ENCODE peak calls at places on chromosomes 12 and 14, in six cellular contexts. One of them, this sample, is unnamed.

GRCh38 chr14:61296707-61297502 is 15.8 kb upstream of the TMEM30B start:
- DNase-seq in stomach: no peak
- DNase-seq in body of pancreas: no peak
- DNase-seq in uterus: no peak
- DNase-seq in lower leg skin: no peak
- DNase-seq in gastrocnemius medialis: no peak
- DNase-seq in this sample: no peak

GRCh38 chr12:83016226-83016835 is 329.6 kb downstream of the TMTC2 start:
- DNase-seq in stomach: peak; percentile 44
- DNase-seq in body of pancreas: peak; percentile 46
- DNase-seq in uterus: peak; percentile 32
- DNase-seq in lower leg skin: no peak
- DNase-seq in gastrocnemius medialis: peak; percentile 41
- DNase-seq in this sample: no peak

GRCh38 chr14:74501135-74501614 is 7.6 kb downstream of the ISCA2 start:
- DNase-seq in stomach: peak; percentile 70
- DNase-seq in body of pancreas: peak; percentile 63
- DNase-seq in uterus: peak; percentile 88
- DNase-seq in lower leg skin: peak; percentile 57
- DNase-seq in gastrocnemius medialis: peak; percentile 48
- DNase-seq in this sample: no peak

GRCh38 chr14:22388669-22389625 is 200.1 kb downstream of the DAD1 start:
- DNase-seq in stomach: no peak
- DNase-seq in body of pancreas: no peak
- DNase-seq in uterus: no peak
- DNase-seq in lower leg skin: no peak
- DNase-seq in gastrocnemius medialis: no peak
- DNase-seq in this sample: no peak

GRCh38 chr14:85359505-85359904 is 170.4 kb upstream of the FLRT2 start:
- DNase-seq in stomach: no peak
- DNase-seq in body of pancreas: no peak
- DNase-seq in uterus: no peak
- DNase-seq in lower leg skin: no peak
- DNase-seq in gastrocnemius medialis: no peak
- DNase-seq in this sample: no peak

GRCh38 chr12:106044773-106045172 is 94.0 kb downstream of the NUAK1 start:
- DNase-seq in stomach: no peak
- DNase-seq in body of pancreas: no peak
- DNase-seq in uterus: no peak
- DNase-seq in lower leg skin: no peak
- DNase-seq in gastrocnemius medialis: no peak
- DNase-seq in this sample: no peak

GRCh38 chr14:86143248-86143647 is 613.3 kb downstream of the FLRT2 start:
- DNase-seq in stomach: no peak
- DNase-seq in body of pancreas: no peak
- DNase-seq in uterus: no peak
- DNase-seq in lower leg skin: no peak
- DNase-seq in gastrocnemius medialis: no peak
- DNase-seq in this sample: no peak

GRCh38 chr14:100333867-100334266 is 10.7 kb downstream of the SLC25A47 start:
- DNase-seq in stomach: no peak
- DNase-seq in body of pancreas: no peak
- DNase-seq in uterus: no peak
- DNase-seq in lower leg skin: no peak
- DNase-seq in gastrocnemius medialis: peak; percentile 4
- DNase-seq in this sample: no peak

GRCh38 chr12:32377344-32378000 is 21.9 kb upstream of the FGD4 start:
- DNase-seq in stomach: no peak
- DNase-seq in body of pancreas: no peak
- DNase-seq in uterus: no peak
- DNase-seq in lower leg skin: no peak
- DNase-seq in gastrocnemius medialis: no peak
- DNase-seq in this sample: no peak

GRCh38 chr12:125403145-125403789 is 338.0 kb downstream of the AACS start:
- DNase-seq in stomach: no peak
- DNase-seq in body of pancreas: no peak
- DNase-seq in uterus: no peak
- DNase-seq in lower leg skin: no peak
- DNase-seq in gastrocnemius medialis: no peak
- DNase-seq in this sample: no peak

DNA sequence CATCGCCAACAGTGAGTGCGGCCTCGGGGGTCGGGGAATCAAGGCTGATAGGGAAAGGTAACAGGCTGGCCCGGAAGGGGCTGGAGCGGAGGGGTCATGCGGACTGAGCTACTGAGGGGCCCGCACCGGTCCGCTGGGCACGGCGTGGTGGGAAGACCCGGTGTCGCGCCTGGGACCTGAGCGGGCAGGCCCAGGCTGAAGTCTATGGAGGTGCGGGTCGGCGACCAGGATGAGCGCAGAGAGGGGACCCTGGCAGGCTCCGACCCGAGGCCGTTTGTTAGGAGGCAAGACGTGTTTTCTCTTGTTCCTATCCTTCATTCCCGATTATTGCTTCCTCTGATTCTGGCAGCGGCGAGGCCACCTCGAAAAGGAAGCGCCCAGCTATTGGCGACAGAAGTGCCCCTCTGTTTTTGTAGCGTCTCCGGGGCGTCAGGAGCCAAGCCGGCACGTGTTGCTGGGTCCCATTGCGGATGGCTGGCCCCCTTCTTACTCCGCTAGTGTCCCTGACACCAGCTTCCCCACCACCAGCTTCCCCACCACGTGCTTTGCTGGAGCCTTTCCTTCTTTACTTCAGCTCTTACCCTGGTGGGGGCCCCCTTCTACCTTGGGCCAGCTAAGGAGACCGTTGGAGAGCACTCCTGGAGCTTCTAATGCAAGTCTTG is 587 bp downstream of the PA2G4 start:
- DNase-seq in stomach: peak; percentile 34
- DNase-seq in body of pancreas: no peak
- DNase-seq in uterus: no peak
- DNase-seq in lower leg skin: no peak
- DNase-seq in gastrocnemius medialis: no peak
- DNase-seq in this sample: no peak
- TF ChIP-seq CTCF in stomach: no peak
- TF ChIP-seq CTCF in body of pancreas: no peak
- TF ChIP-seq CTCF in uterus: no peak
- TF ChIP-seq CTCF in lower leg skin: peak; percentile 2
- TF ChIP-seq CTCF in gastrocnemius medialis: no peak
- TF ChIP-seq CTCF in this sample: no peak

GRCh38 chr14:71133296-71133695 is 226.0 kb downstream of the PCNX1 start:
- DNase-seq in stomach: no peak
- DNase-seq in body of pancreas: no peak
- DNase-seq in uterus: no peak
- DNase-seq in lower leg skin: no peak
- DNase-seq in gastrocnemius medialis: no peak
- DNase-seq in this sample: no peak
- H3K4me3 ChIP-seq in stomach: no peak overlapping the region
- H3K4me3 ChIP-seq in body of pancreas: no peak overlapping the region
- H3K4me3 ChIP-seq in uterus: no peak overlapping the region
- H3K4me3 ChIP-seq in lower leg skin: no peak overlapping the region
- H3K4me3 ChIP-seq in gastrocnemius medialis: no peak overlapping the region
- H3K4me3 ChIP-seq in this sample: no peak overlapping the region

GRCh38 chr14:64387738-64388532 is at the start of gene MTHFD1:
- DNase-seq in stomach: peak; percentile 100
- DNase-seq in body of pancreas: peak; percentile 99
- DNase-seq in uterus: peak; percentile 97
- DNase-seq in lower leg skin: peak; percentile 98
- DNase-seq in gastrocnemius medialis: peak; percentile 100
- DNase-seq in this sample: peak; percentile 93
- TF ChIP-seq POLR2A in stomach: no peak
- TF ChIP-seq POLR2A in body of pancreas: peak; percentile 76
- TF ChIP-seq POLR2A in uterus: peak; percentile 55
- TF ChIP-seq POLR2A in lower leg skin: no peak
- TF ChIP-seq POLR2A in gastrocnemius medialis: peak; percentile 60
- TF ChIP-seq POLR2A in this sample: peak; percentile 66

DNA sequence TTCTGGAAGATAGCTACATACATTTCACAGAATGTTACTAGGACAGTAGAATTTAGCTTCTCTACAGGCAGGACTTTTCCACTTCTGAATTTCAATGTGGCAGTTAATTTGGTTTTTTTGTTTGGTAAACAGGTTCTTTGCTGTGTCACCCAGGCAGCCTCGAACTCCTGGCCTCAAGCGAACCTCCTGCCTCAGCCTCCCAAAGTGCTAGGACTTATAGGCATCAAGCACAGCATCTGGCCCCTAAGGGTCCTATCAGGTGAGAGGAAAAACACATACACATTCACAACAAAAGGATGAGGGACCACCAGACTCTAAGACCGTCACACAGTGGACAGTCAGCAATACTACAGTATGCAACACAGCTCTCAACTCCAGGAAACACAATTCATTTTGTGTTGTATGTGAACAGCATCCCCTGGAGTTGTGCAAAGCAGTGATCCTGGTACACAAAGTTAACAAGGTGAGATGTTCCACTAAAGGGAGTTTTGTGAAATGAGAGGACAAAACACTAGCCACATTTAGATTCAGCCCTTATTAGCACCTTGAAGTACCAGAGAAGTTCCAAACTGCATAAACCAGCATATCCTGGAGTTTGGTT is 6.9 kb downstream of the ATP2B1 start:
- DNase-seq in stomach: no peak
- DNase-seq in body of pancreas: no peak
- DNase-seq in uterus: no peak
- DNase-seq in lower leg skin: no peak
- DNase-seq in gastrocnemius medialis: no peak
- DNase-seq in this sample: no peak
- TF ChIP-seq CTCF in stomach: no peak
- TF ChIP-seq CTCF in body of pancreas: no peak
- TF ChIP-seq CTCF in uterus: no peak
- TF ChIP-seq CTCF in lower leg skin: no peak
- TF ChIP-seq CTCF in gastrocnemius medialis: no peak
- TF ChIP-seq CTCF in this sample: no peak

DNA sequence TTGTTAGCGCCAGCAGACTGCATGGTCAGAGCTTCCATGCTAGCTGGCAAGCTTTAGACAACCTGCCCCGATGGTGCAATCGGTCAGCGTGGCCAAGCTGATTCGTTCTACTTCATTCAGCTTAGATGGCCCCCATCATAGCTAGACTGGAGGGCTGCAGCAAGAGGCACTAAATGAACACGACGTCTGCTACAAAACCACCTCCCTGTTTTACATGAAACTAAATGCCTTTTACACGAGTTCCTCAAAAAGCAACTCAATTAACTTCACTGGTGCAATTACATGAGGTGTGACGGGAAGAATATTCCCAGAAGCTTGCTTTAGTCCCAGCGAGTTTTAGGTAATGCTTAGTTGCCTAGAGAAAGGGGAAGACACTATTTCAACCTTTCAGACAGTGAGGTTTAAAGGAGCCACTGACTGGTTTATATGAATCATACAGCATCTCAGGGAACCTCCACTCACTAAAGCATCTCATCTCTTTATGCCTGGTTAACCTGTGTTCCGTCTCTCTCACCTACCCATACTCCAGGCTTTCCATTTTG is 8.4 kb downstream of the NIN start:
- DNase-seq in stomach: no peak
- DNase-seq in body of pancreas: no peak
- DNase-seq in uterus: no peak
- DNase-seq in lower leg skin: no peak
- DNase-seq in gastrocnemius medialis: peak; percentile 20
- DNase-seq in this sample: no peak
- H3K4me3 ChIP-seq in stomach: no peak overlapping the region
- H3K4me3 ChIP-seq in body of pancreas: no peak overlapping the region
- H3K4me3 ChIP-seq in uterus: no peak overlapping the region
- H3K4me3 ChIP-seq in lower leg skin: no peak overlapping the region
- H3K4me3 ChIP-seq in gastrocnemius medialis: no peak overlapping the region
- H3K4me3 ChIP-seq in this sample: no peak overlapping the region

DNA sequence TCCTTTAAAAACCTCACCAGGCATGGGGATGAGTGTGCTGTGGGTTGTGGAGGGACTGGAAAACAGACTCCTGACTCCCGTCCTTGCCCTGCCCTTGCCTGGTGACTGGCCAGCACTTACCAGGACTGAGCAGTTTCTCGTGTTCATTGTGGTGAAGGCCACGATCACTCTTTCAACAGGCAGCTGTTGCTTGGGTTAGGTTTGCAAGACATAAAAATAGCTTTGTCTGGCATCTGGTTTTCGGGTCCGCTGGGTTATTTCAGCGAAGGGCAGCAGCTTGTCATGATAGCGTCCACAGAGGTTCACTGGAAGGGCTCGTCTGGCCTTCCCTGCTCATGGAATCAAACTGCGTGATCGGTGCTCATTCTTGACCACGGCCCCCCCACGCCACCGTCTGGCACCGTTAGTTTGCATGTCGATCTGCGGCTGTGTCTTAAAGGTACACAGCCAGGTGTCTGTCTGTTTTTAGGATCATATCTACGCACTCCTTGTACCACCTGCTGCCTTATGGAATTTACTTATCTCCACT is 15.2 kb downstream of the ACACB start:
- DNase-seq in stomach: no peak
- DNase-seq in body of pancreas: peak; percentile 56
- DNase-seq in uterus: no peak
- DNase-seq in lower leg skin: no peak
- DNase-seq in gastrocnemius medialis: peak; percentile 96
- DNase-seq in this sample: no peak
- TF ChIP-seq POLR2A in stomach: no peak
- TF ChIP-seq POLR2A in body of pancreas: no peak
- TF ChIP-seq POLR2A in uterus: no peak
- TF ChIP-seq POLR2A in lower leg skin: no peak
- TF ChIP-seq POLR2A in gastrocnemius medialis: peak; percentile 80
- TF ChIP-seq POLR2A in this sample: no peak

DNA sequence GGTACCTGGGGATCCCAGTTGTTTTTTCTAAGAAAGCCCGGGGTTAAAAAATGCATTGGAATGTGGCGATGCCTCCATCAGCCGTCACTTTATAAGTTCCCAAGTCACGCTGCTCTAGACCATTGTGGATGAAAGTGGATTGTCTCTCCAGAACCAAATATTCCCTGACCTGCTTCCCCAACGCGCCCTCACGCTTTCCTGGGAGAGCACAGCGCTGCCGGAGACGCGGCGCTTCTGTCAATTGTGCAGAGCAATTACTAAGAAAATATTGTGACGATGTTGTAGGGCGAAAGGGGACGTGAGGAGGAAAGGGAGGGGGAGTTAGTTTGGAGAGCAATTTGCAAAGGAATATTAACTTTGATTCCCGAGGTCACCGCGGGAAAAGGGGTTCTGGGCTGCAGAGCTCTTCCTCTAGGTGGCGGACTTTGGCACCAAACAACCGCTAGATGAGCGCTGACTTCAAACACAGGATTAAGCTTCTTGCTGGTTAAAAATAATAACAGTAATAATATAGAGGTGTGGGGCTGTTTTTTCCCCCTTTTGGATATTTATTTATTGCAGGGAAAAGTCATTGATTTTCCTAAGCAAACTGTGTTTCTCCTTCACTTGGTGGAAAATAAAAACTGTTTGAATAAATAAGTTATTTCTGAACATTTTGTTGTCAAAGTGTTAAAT is 9.6 kb upstream of the FOXG1 start:
- DNase-seq in stomach: no peak
- DNase-seq in body of pancreas: no peak
- DNase-seq in uterus: no peak
- DNase-seq in lower leg skin: no peak
- DNase-seq in gastrocnemius medialis: no peak
- DNase-seq in this sample: no peak
- TF ChIP-seq CTCF in stomach: no peak
- TF ChIP-seq CTCF in body of pancreas: peak; percentile 56
- TF ChIP-seq CTCF in uterus: no peak
- TF ChIP-seq CTCF in lower leg skin: no peak
- TF ChIP-seq CTCF in gastrocnemius medialis: no peak
- TF ChIP-seq CTCF in this sample: peak; percentile 56

DNA sequence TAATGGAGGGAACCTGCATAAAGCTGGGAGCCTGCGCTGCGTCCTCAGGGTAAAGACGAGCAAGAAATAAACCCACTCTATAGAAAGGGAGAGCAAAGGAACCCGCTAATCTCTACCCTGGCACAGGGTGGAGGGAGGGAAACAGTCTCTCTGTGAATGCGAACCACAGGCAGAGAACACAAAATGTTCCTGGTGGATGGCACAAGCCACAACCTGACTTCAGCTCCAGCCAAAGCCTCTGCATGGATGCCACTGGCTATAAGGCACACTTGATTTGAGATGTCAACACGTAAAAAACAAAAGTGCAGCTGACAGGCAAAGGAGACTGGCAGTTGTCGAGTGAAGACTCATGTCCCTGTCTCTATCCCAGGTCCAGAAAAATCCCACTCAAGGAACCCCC is 32.4 kb downstream of the CHGA start:
- DNase-seq in stomach: no peak
- DNase-seq in body of pancreas: no peak
- DNase-seq in uterus: no peak
- DNase-seq in lower leg skin: no peak
- DNase-seq in gastrocnemius medialis: no peak
- DNase-seq in this sample: no peak
- H3K4me3 ChIP-seq in stomach: no peak overlapping the region
- H3K4me3 ChIP-seq in body of pancreas: no peak overlapping the region
- H3K4me3 ChIP-seq in uterus: no peak overlapping the region
- H3K4me3 ChIP-seq in lower leg skin: no peak overlapping the region
- H3K4me3 ChIP-seq in gastrocnemius medialis: no peak overlapping the region
- H3K4me3 ChIP-seq in this sample: no peak overlapping the region